ENCODE peak calls at places on chromosomes 12 and 14, in six cellular contexts. M is amygdala, R is amniotic epithelial cell, Q is NCI-H1092 treated with DMSO at 0.1 percent for 48 hours, P is CD14-positive monocyte, D is Calu3. X is an unnamed sample.

GRCh38 chr14:89391123-89391522 is 25.9 kb downstream of the FOXN3 start:
- DNase-seq in M (no peak), P (no peak), R (no peak), Q (no peak), D (no peak), X (no peak)

GRCh38 chr14:89720741-89721315 is 233.7 kb downstream of the EFCAB11 start:
- DNase-seq in R (no peak), D (no peak), M (peak), Q (no peak), P (peak), X (no peak)

GRCh38 chr12:101608301-101609133 is 13.7 kb downstream of the MYBPC1 start:
- DNase-seq in R (no peak), D (peak), P (no peak), Q (no peak), M (no peak), X (no peak)

GRCh38 chr12:96398422-96399080 is 1.7 kb downstream of the CDK17 start:
- DNase-seq in D (no peak), Q (no peak), P (no peak), M (no peak), R (no peak), X (peak)

GRCh38 chr12:62732861-62733427 is 202.0 kb downstream of the PPM1H start:
- DNase-seq in R (peak), Q (no peak), D (peak), M (no peak), P (peak), X (no peak)

GRCh38 chr14:60349663-60350365 is 100.8 kb downstream of the PPM1A start:
- DNase-seq in R (peak), D (peak), P (no peak), M (no peak), Q (peak), X (no peak)

GRCh38 chr12:46556820-46557524 is 184.4 kb upstream of the SLC38A2 start:
- DNase-seq in Q (no peak), R (peak), M (no peak), D (no peak), P (no peak), X (no peak)

GRCh38 chr12:92570056-92570753 is 132.6 kb upstream of the PLEKHG7 start:
- DNase-seq in M (no peak), P (no peak), R (peak), D (peak), Q (peak), X (peak)

GRCh38 chr12:30567082-30567481 is 128.6 kb downstream of the IPO8 start:
- DNase-seq in M (no peak), P (no peak), D (no peak), R (no peak), Q (no peak), X (no peak)

GRCh38 chr14:94545131-94545841 is 16.0 kb upstream of the SERPINA4 start:
- DNase-seq in M (peak), P (no peak), Q (no peak), R (no peak), D (no peak), X (no peak)

GRCh38 chr12:113120670-113121370 is 14.7 kb downstream of the RASAL1 start:
- DNase-seq in Q (peak), P (no peak), D (no peak), R (no peak), M (no peak), X (no peak)

GRCh38 chr12:29534935-29535334 is 37.4 kb upstream of the OVCH1 start:
- DNase-seq in M (no peak), P (no peak), Q (no peak), D (no peak), R (peak), X (no peak)